ENCODE peak calls at places on chromosomes 7 and 10, in six cellular contexts. N, K, S, U, R and F are unnamed samples.

GRCh38 chr7:104978460-104978859 is 35.5 kb upstream of the KMT2E start:
- DNase-seq in N (no peak), K (no peak), S (no peak), U (no peak), R (no peak), F (no peak)

GRCh38 chr10:116097239-116097751 is 175.7 kb downstream of the GFRA1 start:
- DNase-seq in N (no peak), K (no peak), S (no peak), U (no peak), R (no peak), F (no peak)

GRCh38 chr7:8177109-8177933 is 84.6 kb downstream of the ICA1 start:
- DNase-seq in N (no peak), K (peak; percentile 58), S (no peak), U (no peak), R (no peak), F (no peak)

GRCh38 chr7:107742678-107743566 is 1.0 kb upstream of the CBLL1 start:
- DNase-seq in N (no peak), K (no peak), S (peak; percentile 51), U (peak; percentile 73), R (peak; percentile 71), F (no peak)

GRCh38 chr10:74542077-74542476 is 284.3 kb upstream of the KAT6B start:
- DNase-seq in N (no peak), K (no peak), S (no peak), U (no peak), R (no peak), F (no peak)

GRCh38 chr7:93461350-93461749 is 113.2 kb downstream of the CALCR start:
- DNase-seq in N (peak; percentile 6), K (no peak), S (no peak), U (no peak), R (no peak), F (no peak)

GRCh38 chr10:72016608-72017310 is 52.6 kb downstream of the CHST3 start:
- DNase-seq in N (no peak), K (no peak), S (no peak), U (no peak), R (no peak), F (no peak)

GRCh38 chr10:123743441-123744225 is 77.5 kb downstream of the GPR26 start:
- DNase-seq in N (peak; percentile 13), K (no peak), S (no peak), U (no peak), R (no peak), F (no peak)

GRCh38 chr10:18658301-18658991 is 785 bp upstream of the ARL5B start:
- DNase-seq in N (no peak), K (peak; percentile 31), S (no peak), U (no peak), R (no peak), F (no peak)

GRCh38 chr7:157796846-157797245 is 460.0 kb downstream of the DNAJB6 start:
- DNase-seq in N (no peak), K (no peak), S (no peak), U (no peak), R (no peak), F (no peak)

GRCh38 chr10:84054743-84055142 is 84.6 kb upstream of the GHITM start:
- DNase-seq in N (no peak), K (no peak), S (no peak), U (no peak), R (no peak), F (no peak)

GRCh38 chr7:756928-757560 is 30.0 kb upstream of the PRKAR1B start:
- DNase-seq in N (no peak), K (no peak), S (no peak), U (no peak), R (no peak), F (no peak)

GRCh38 chr10:804191-804781 is 114.8 kb upstream of the DIP2C start:
- DNase-seq in N (no peak), K (no peak), S (no peak), U (peak; percentile 42), R (no peak), F (no peak)

GRCh38 chr7:51313276-51314035 is 3.2 kb downstream of the COBL start:
- DNase-seq in N (no peak), K (no peak), S (no peak), U (no peak), R (no peak), F (no peak)

GRCh38 chr7:51314041-51314440 is 2.6 kb downstream of the COBL start:
- DNase-seq in N (peak; percentile 12), K (no peak), S (no peak), U (no peak), R (no peak), F (no peak)

GRCh38 chr7:51316262-51316665 is 345 bp downstream of the COBL start:
- DNase-seq in N (peak; percentile 48), K (no peak), S (no peak), U (peak; percentile 76), R (no peak), F (no peak)

GRCh38 chr7:51315393-51316261 is 982 bp downstream of the COBL start:
- DNase-seq in N (peak; percentile 74), K (no peak), S (no peak), U (peak; percentile 85), R (peak; percentile 36), F (no peak)

DNA sequence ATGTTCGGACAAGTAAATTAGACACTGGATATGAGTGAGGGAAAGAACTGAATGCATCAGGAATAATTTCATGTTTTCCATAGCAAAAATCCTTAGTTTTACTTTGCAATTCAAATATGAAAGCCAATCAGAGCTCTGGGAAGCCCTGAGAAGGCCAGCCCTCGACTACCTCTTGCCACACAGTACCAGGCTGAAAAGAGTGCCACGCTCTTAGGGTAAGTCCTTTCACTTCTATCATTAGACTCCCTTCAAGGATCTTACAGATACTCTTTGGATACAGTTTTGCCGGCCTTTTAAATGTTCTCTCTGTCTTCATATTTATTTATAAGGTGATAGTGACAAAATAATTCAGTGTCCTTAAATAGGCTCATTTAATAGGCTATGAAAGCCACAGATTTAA is 1.9 kb downstream of the COBL start:
- DNase-seq in N (peak; percentile 32), K (no peak), S (no peak), U (no peak), R (no peak), F (no peak)
- H3K36me3 ChIP-seq in N (no peaks in the 10 kb centered on the region), K (no peaks in the 10 kb centered on the region), S (no peaks in the 10 kb centered on the region), U (no peaks in the 10 kb centered on the region), R (no peaks in the 10 kb centered on the region), F (no peaks in the 10 kb centered on the region)

GRCh38 chr10:6100370-6100769 is 11.5 kb downstream of the RBM17 start:
- DNase-seq in N (no peak), K (no peak), S (no peak), U (no peak), R (no peak), F (no peak)

GRCh38 chr10:6108072-6108471 is 19.2 kb downstream of the RBM17 start:
- DNase-seq in N (no peak), K (no peak), S (no peak), U (no peak), R (no peak), F (no peak)

GRCh38 chr10:6102128-6102527 is 13.3 kb downstream of the RBM17 start:
- DNase-seq in N (no peak), K (no peak), S (no peak), U (peak; percentile 84), R (no peak), F (no peak)

GRCh38 chr10:6101181-6101580 is 12.3 kb downstream of the RBM17 start:
- DNase-seq in N (no peak), K (no peak), S (no peak), U (peak; percentile 79), R (no peak), F (no peak)

DNA sequence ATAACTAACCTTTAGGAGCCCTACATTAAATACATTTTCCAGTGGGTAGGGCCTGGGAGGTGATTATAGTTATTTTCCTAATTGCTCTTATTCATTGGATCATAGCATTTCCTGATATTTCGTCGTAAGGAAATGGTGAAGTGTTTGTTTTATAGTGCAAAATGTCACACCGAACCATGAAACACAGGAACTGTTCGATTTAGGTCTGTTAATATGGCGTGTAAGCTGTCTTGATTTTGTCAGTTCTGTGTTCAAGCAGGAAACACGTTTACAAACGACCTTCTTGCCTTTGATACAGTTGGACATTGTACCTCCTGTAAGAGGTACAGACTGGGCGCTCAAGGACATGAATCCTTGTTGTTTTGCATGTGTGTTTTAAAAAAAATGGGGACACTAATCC is 14.8 kb downstream of the RBM17 start:
- DNase-seq in N (no peak), K (no peak), S (no peak), U (no peak), R (no peak), F (no peak)
- H3K36me3 ChIP-seq in N (peaks cover 6% of the 10 kb centered on the region), K (peaks cover 6% of the 10 kb centered on the region), S (no peaks in the 10 kb centered on the region), U (peaks cover 10% of the 10 kb centered on the region), R (peaks cover 57% of the 10 kb centered on the region), F (peaks cover 7% of the 10 kb centered on the region)

DNA sequence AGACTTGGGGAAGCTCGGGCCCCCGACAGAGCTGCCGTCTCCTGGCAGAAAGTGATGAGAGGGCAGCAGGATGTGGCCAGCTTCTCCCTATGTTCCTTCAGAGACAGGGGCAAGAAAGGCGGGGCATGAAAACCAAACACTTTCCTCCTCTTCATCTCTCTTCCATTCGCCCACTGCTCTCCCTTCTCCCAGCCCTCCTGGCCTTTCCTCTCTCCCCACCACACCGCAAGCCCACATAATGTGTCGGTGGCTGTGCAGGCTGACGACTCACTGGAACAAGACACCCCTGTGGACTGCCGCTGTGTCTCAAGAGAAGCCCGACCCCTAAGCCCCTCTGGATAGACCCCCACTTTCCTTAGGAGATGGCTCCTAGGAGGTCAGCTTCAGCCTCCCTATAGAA is 59.3 kb upstream of the LRRC4 start:
- DNase-seq in N (no peak), K (no peak), S (no peak), U (no peak), R (no peak), F (no peak)
- H3K36me3 ChIP-seq in N (peaks cover 8% of the 10 kb centered on the region), K (peaks cover 52% of the 10 kb centered on the region), S (peaks cover 12% of the 10 kb centered on the region), U (peaks cover 37% of the 10 kb centered on the region), R (peaks cover 13% of the 10 kb centered on the region), F (peaks cover 24% of the 10 kb centered on the region)

GRCh38 chr10:82245906-82246305 is 370.9 kb downstream of the NRG3 start:
- DNase-seq in N (no peak), K (no peak), S (no peak), U (no peak), R (no peak), F (no peak)
- H3K36me3 ChIP-seq in N (no peaks in the 10 kb centered on the region), K (no peaks in the 10 kb centered on the region), S (no peaks in the 10 kb centered on the region), U (no peaks in the 10 kb centered on the region), R (no peaks in the 10 kb centered on the region), F (no peaks in the 10 kb centered on the region)

GRCh38 chr7:148412691-148413090 is 177.9 kb upstream of the C7orf33 start:
- DNase-seq in N (no peak), K (no peak), S (no peak), U (no peak), R (no peak), F (no peak)
- H3K36me3 ChIP-seq in N (no peaks in the 10 kb centered on the region), K (no peaks in the 10 kb centered on the region), S (peaks cover 2% of the 10 kb centered on the region), U (no peaks in the 10 kb centered on the region), R (no peaks in the 10 kb centered on the region), F (no peaks in the 10 kb centered on the region)

DNA sequence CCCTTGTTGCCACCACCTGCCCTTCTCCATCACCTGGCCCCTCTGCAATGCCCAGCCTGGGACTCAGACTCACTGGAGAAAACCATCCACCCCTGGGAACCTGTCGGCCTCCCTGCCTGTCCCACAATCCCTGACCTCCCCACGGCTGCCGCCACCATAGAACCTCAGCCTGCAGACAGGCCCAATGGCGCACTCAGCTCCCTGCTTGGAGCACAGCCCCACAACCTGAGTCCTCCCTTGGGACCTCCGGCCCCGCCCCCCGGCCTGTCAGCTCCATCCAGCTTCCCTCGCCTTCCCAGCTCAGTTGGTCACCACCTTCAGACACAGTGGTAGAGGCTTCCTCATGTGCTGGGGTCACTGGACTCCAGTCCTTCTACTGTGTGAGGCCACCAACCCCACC is 41.1 kb downstream of the PARP12 start:
- DNase-seq in N (no peak), K (no peak), S (no peak), U (no peak), R (no peak), F (no peak)
- H3K36me3 ChIP-seq in N (no peaks in the 10 kb centered on the region), K (peaks cover 8% of the 10 kb centered on the region), S (no peaks in the 10 kb centered on the region), U (peaks cover under 1% of the 10 kb centered on the region), R (no peaks in the 10 kb centered on the region), F (peaks cover 7% of the 10 kb centered on the region)